ENCODE peak calls at places on chromosomes 11 and 22, in seven cellular contexts. D is NCI-H146, Z is renal cortical epithelial cell, M is non-pigmented ciliary epithelial cell, N is IMR-90, A is spleen, G is germinal center. V is an unnamed sample.
A peak's percentile ranks its signal among the peaks of the same experiment; 100 is the strongest.

GRCh38 chr22:49687786-49688515 is 139.7 kb downstream of the BRD1 start:
- DNase-seq in G (no peak), A (peak; percentile 36), M (no peak), N (no peak), D (no peak), Z (no peak), V (no peak)

GRCh38 chr11:20112291-20113146 is 47.8 kb downstream of the DBX1 start:
- DNase-seq in Z (peak; percentile 97), D (no peak), G (no peak), M (peak; percentile 95), N (peak; percentile 97), A (no peak), V (peak; percentile 58)

GRCh38 chr11:38598413-38598812 is 2000.4 kb upstream of the RAG2 start:
- DNase-seq in A (no peak), M (no peak), D (no peak), N (no peak), G (no peak), Z (no peak), V (peak; percentile 8)

GRCh38 chr11:126265801-126266200 is 2.9 kb downstream of the SRPRA start:
- DNase-seq in A (no peak), N (peak; percentile 11), M (no peak), D (no peak), Z (no peak), G (no peak), V (no peak)

GRCh38 chr11:819943-820649 is 1.4 kb downstream of the PNPLA2 start:
- DNase-seq in D (peak; percentile 89), A (peak; percentile 99), N (peak; percentile 59), M (no peak), G (peak; percentile 91), Z (peak; percentile 82), V (peak; percentile 81)

GRCh38 chr11:67581469-67581868 is 2.1 kb upstream of the GSTP1 start:
- DNase-seq in N (no peak), A (peak; percentile 8), D (no peak), M (no peak), Z (peak; percentile 63), G (no peak), V (no peak)

GRCh38 chr11:13109616-13110015 is 100.5 kb downstream of the RASSF10 start:
- DNase-seq in D (no peak), A (no peak), G (no peak), M (no peak), Z (no peak), N (no peak), V (no peak)

GRCh38 chr11:13680501-13681264 is 12.2 kb downstream of the FAR1 start:
- DNase-seq in A (no peak), M (no peak), N (no peak), Z (no peak), D (no peak), G (no peak), V (no peak)

GRCh38 chr11:8732276-8732675 is 49.7 kb downstream of the RPL27A start:
- DNase-seq in A (peak; percentile 78), D (no peak), M (no peak), Z (peak; percentile 32), N (no peak), G (peak; percentile 71), V (no peak)

GRCh38 chr22:38860291-38861169 is 11.5 kb downstream of the CBX6 start:
- DNase-seq in N (no peak), D (no peak), G (no peak), A (no peak), Z (no peak), M (no peak), V (peak; percentile 44)

GRCh38 chr11:79229047-79229446 is 211.8 kb downstream of the TENM4 start:
- DNase-seq in A (no peak), D (no peak), N (no peak), Z (no peak), G (no peak), M (no peak), V (no peak)

GRCh38 chr11:95575517-95575916 is 214.1 kb downstream of the FAM76B start:
- DNase-seq in D (no peak), G (no peak), M (no peak), N (no peak), Z (no peak), A (no peak), V (no peak)

GRCh38 chr11:103210543-103210942 is 101.3 kb downstream of the DYNC2H1 start:
- DNase-seq in M (no peak), N (peak; percentile 32), D (no peak), A (no peak), Z (no peak), G (no peak), V (no peak)

GRCh38 chr22:46618667-46619066 is 1.5 kb upstream of the GRAMD4 start:
- DNase-seq in A (peak; percentile 75), N (no peak), M (no peak), Z (no peak), D (no peak), G (no peak), V (no peak)

GRCh38 chr11:123457187-123457770 is 27.2 kb downstream of the GRAMD1B start:
- DNase-seq in M (no peak), N (no peak), G (no peak), A (no peak), D (no peak), Z (no peak), V (no peak)

GRCh38 chr11:85685131-85685819 is 720 bp downstream of the CCDC89 start:
- DNase-seq in N (peak; percentile 68), A (peak; percentile 54), Z (no peak), D (peak; percentile 66), M (no peak), G (no peak), V (no peak)

GRCh38 chr11:121839821-121840220 is 276.2 kb downstream of the BLID start:
- DNase-seq in A (no peak), G (no peak), Z (no peak), N (peak; percentile 57), D (no peak), M (peak; percentile 38), V (no peak)

GRCh38 chr11:1370186-1371025 is 19.3 kb upstream of the BRSK2 start:
- DNase-seq in N (no peak), G (no peak), Z (no peak), D (no peak), M (no peak), A (no peak), V (peak; percentile 5)

GRCh38 chr11:60866911-60867870 is at the start of gene ZP1:
- DNase-seq in G (no peak), D (peak; percentile 79), Z (no peak), N (no peak), M (no peak), A (peak; percentile 56), V (no peak)

GRCh38 chr22:29270475-29271271 is 2.6 kb downstream of the EWSR1 start:
- DNase-seq in D (no peak), G (no peak), N (peak; percentile 58), Z (peak; percentile 45), M (no peak), A (no peak), V (no peak)

GRCh38 chr22:28047740-28048139 is 128.7 kb upstream of the PITPNB start:
- DNase-seq in M (no peak), Z (no peak), A (no peak), N (no peak), G (no peak), D (no peak), V (no peak)

GRCh38 chr11:129804012-129804411 is 11.6 kb upstream of the TMEM45B start:
- DNase-seq in G (no peak), D (no peak), A (no peak), N (no peak), Z (no peak), M (no peak), V (no peak)

GRCh38 chr22:27794244-27794643 is 7.3 kb downstream of the MN1 start:
- DNase-seq in D (no peak), A (no peak), Z (no peak), G (no peak), M (no peak), N (no peak), V (no peak)

GRCh38 chr11:63564056-63564784 is 1.0 kb upstream of the PLAAT2 start:
- DNase-seq in D (no peak), G (no peak), A (no peak), N (no peak), M (no peak), Z (peak; percentile 86), V (no peak)

GRCh38 chr11:8110396-8110795 is 29.4 kb downstream of the TUB start:
- DNase-seq in A (no peak), Z (no peak), G (no peak), N (no peak), M (no peak), D (no peak), V (no peak)

GRCh38 chr22:32240461-32240860 is 14.7 kb downstream of the SLC5A4 start:
- DNase-seq in Z (peak; percentile 33), G (no peak), D (no peak), M (no peak), N (no peak), A (no peak), V (no peak)

GRCh38 chr22:35465109-35465701 is 65.3 kb downstream of the MCM5 start:
- DNase-seq in G (no peak), N (no peak), A (no peak), Z (no peak), M (no peak), D (no peak), V (no peak)

GRCh38 chr11:12803086-12803826 is 129.0 kb downstream of the TEAD1 start:
- DNase-seq in A (no peak), M (no peak), D (no peak), G (no peak), N (peak; percentile 81), Z (peak; percentile 96), V (no peak)

GRCh38 chr11:87368876-87369480 is 331.2 kb downstream of the TMEM135 start:
- DNase-seq in N (no peak), D (peak; percentile 56), G (no peak), M (no peak), A (no peak), Z (no peak), V (no peak)

GRCh38 chr22:36362819-36363377 is 24.9 kb downstream of the MYH9 start:
- DNase-seq in A (no peak), M (no peak), D (no peak), N (no peak), G (no peak), Z (no peak), V (no peak)

GRCh38 chr11:116786360-116786759 is 1.5 kb downstream of the ZPR1 start:
- DNase-seq in A (no peak), N (no peak), M (no peak), G (no peak), Z (no peak), D (no peak), V (no peak)

GRCh38 chr11:94151903-94152677 is 23.4 kb downstream of the PANX1 start:
- DNase-seq in Z (peak; percentile 92), N (peak; percentile 91), A (no peak), G (no peak), M (no peak), D (no peak), V (peak; percentile 37)

GRCh38 chr11:118171274-118172062 is 5.0 kb downstream of the SCN2B start:
- DNase-seq in D (peak; percentile 66), G (peak; percentile 84), Z (peak; percentile 32), M (no peak), A (peak; percentile 91), N (peak; percentile 36), V (peak; percentile 92)

GRCh38 chr11:10784229-10785145 is 24.2 kb downstream of the EIF4G2 start:
- DNase-seq in A (no peak), M (no peak), D (peak; percentile 18), Z (no peak), N (peak; percentile 35), G (no peak), V (no peak)

GRCh38 chr11:119085523-119085878 is 820 bp downstream of the HMBS start:
- DNase-seq in D (no peak), Z (no peak), M (no peak), G (no peak), A (no peak), N (no peak), V (no peak)